ENCODE peak calls at places on chromosomes 7 and 10, in five cellular contexts. W is NCI-H774; H is EH; M is suprapubic skin; E is activated naive CD4-positive, alpha-beta T cell. V is an unnamed sample.

GRCh38 chr10:10477859-10478258 is 539.8 kb upstream of the CELF2 start:
- DNase-seq in W (no peak), H (peak; percentile 0), M (no peak), E (no peak), V (peak; percentile 54)

GRCh38 chr7:108293190-108293612 is 163.0 kb downstream of the NRCAM start:
- DNase-seq in W (no peak), H (no peak), M (no peak), E (no peak), V (no peak)

GRCh38 chr7:19408821-19409220 is 263.6 kb upstream of the FERD3L start:
- DNase-seq in W (no peak), H (no peak), M (no peak), E (no peak), V (no peak)

GRCh38 chr10:28217848-28218247 is 85.0 kb downstream of the MPP7 start:
- DNase-seq in W (no peak), H (peak; percentile 94), M (no peak), E (no peak), V (peak; percentile 92)

GRCh38 chr7:130278892-130279690 is 12.4 kb downstream of the CPA2 start:
- DNase-seq in W (no peak), H (peak; percentile 86), M (no peak), E (no peak), V (peak; percentile 94)

GRCh38 chr10:115525141-115525540 is 432.0 kb downstream of the ATRNL1 start:
- DNase-seq in W (no peak), H (no peak), M (no peak), E (no peak), V (no peak)

GRCh38 chr10:26296351-26296750 is 79.8 kb downstream of the GAD2 start:
- DNase-seq in W (no peak), H (no peak), M (no peak), E (no peak), V (no peak)

GRCh38 chr7:100867040-100867795 is at the start of gene TRIP6:
- DNase-seq in W (no peak), H (peak; percentile 96), M (peak; percentile 97), E (no peak), V (peak; percentile 93)

GRCh38 chr10:75456122-75456521 is 24.7 kb downstream of the LRMDA start:
- DNase-seq in W (no peak), H (no peak), M (no peak), E (no peak), V (no peak)

GRCh38 chr7:155839461-155839860 is 27.2 kb upstream of the SHH start:
- DNase-seq in W (no peak), H (no peak), M (peak; percentile 28), E (no peak), V (no peak)

GRCh38 chr7:124322561-124322960 is 289.7 kb upstream of the TMEM229A start:
- DNase-seq in W (no peak), H (peak; percentile 3), M (no peak), E (no peak), V (peak; percentile 17)

GRCh38 chr10:22816298-22816653 is 101.9 kb upstream of the PIP4K2A start:
- DNase-seq in W (no peak), H (peak; percentile 96), M (no peak), E (no peak), V (peak; percentile 96)

V was measured in IMR-90.